ENCODE peak calls at places on chromosomes 12 and 14, in seven cellular contexts. W, K, H, T, R, E and V are unnamed samples.

GRCh38 chr12:55829967-55830600 is 697 bp upstream of the DNAJC14 start:
- DNase-seq in E (no peak), W (no peak), K (peak; percentile 15), H (peak; percentile 13), R (peak; percentile 31), T (peak; percentile 35), V (no peak)

GRCh38 chr14:72631401-72631800 is 262.5 kb downstream of the DPF3 start:
- DNase-seq in W (no peak), K (no peak), T (no peak), E (no peak), R (no peak), H (no peak), V (no peak)

GRCh38 chr14:61564623-61565091 is 130.7 kb upstream of the HIF1A start:
- DNase-seq in H (peak; percentile 92), T (peak; percentile 82), E (peak; percentile 15), K (peak; percentile 75), W (peak; percentile 88), R (no peak), V (no peak)

GRCh38 chr14:20350280-20350679 is 6.8 kb downstream of the PARP2 start:
- DNase-seq in H (peak; percentile 22), T (no peak), K (no peak), W (no peak), E (no peak), R (no peak), V (no peak)

GRCh38 chr12:52191841-52192791 is at the start of gene KRT80:
- DNase-seq in H (peak; percentile 98), R (no peak), W (peak; percentile 98), K (peak; percentile 98), T (peak; percentile 99), E (peak; percentile 62), V (peak; percentile 26)

GRCh38 chr12:48973992-48974673 is 2.6 kb upstream of the WNT10B start:
- DNase-seq in E (no peak), T (peak; percentile 74), K (no peak), R (peak; percentile 47), H (no peak), W (no peak), V (no peak)

GRCh38 chr12:18446245-18446644 is 184.9 kb downstream of the PIK3C2G start:
- DNase-seq in T (no peak), R (no peak), H (no peak), E (no peak), K (no peak), W (no peak), V (no peak)

GRCh38 chr12:131085125-131085815 is 131.6 kb downstream of the ADGRD1 start:
- DNase-seq in K (no peak), H (no peak), W (no peak), E (no peak), R (no peak), T (no peak), V (no peak)

GRCh38 chr12:116127858-116128257 is 149.6 kb downstream of the MED13L start:
- DNase-seq in T (no peak), K (no peak), W (no peak), E (no peak), H (no peak), R (no peak), V (no peak)

GRCh38 chr14:28765907-28766504 is 581 bp upstream of the FOXG1 start:
- DNase-seq in K (no peak), R (no peak), W (no peak), T (no peak), E (no peak), H (no peak), V (no peak)

GRCh38 chr12:110641512-110641911 is 27.6 kb downstream of the TCTN1 start:
- DNase-seq in K (no peak), E (no peak), T (no peak), R (no peak), W (no peak), H (no peak), V (no peak)

GRCh38 chr14:23428686-23429495 is 6.6 kb downstream of the MYH7 start:
- DNase-seq in T (no peak), R (no peak), K (no peak), W (no peak), E (no peak), H (no peak), V (no peak)

GRCh38 chr12:132783917-132784531 is 22.4 kb upstream of the ANKLE2 start:
- DNase-seq in W (no peak), E (no peak), K (no peak), H (no peak), R (no peak), T (no peak), V (no peak)

GRCh38 chr14:37591941-37592287 is 3.1 kb downstream of the FOXA1 start:
- DNase-seq in H (no peak), R (no peak), W (no peak), E (no peak), K (no peak), T (no peak), V (no peak)

GRCh38 chr12:45671254-45671653 is 58.3 kb upstream of the ARID2 start:
- DNase-seq in E (no peak), H (no peak), W (peak; percentile 41), R (no peak), T (peak; percentile 41), K (peak; percentile 34), V (no peak)

GRCh38 chr14:84527706-84528105 is 1002.2 kb upstream of the FLRT2 start:
- DNase-seq in E (no peak), R (no peak), H (peak; percentile 9), W (no peak), T (no peak), K (no peak), V (no peak)

GRCh38 chr12:89319606-89320005 is 32.7 kb downstream of the DUSP6 start:
- DNase-seq in K (no peak), E (peak; percentile 14), W (no peak), H (no peak), R (no peak), T (no peak), V (no peak)

GRCh38 chr12:52320784-52321400 is at the start of gene KRT83:
- DNase-seq in H (no peak), W (no peak), E (no peak), K (no peak), R (no peak), T (no peak), V (no peak)

GRCh38 chr12:54723653-54724256 is 75.6 kb upstream of the DCD start:
- DNase-seq in E (peak; percentile 38), K (no peak), W (peak; percentile 5), R (peak; percentile 55), H (peak; percentile 60), T (no peak), V (peak; percentile 32)

GRCh38 chr14:50978888-50979287 is 34.6 kb upstream of the PYGL start:
- DNase-seq in H (no peak), R (no peak), E (no peak), T (no peak), W (no peak), K (no peak), V (no peak)

GRCh38 chr12:50634379-50634778 is 129.5 kb upstream of the ATF1 start:
- DNase-seq in E (no peak), T (no peak), W (no peak), K (no peak), H (no peak), R (no peak), V (no peak)

GRCh38 chr14:21802441-21802840 is 128.8 kb upstream of the OR4E1 start:
- DNase-seq in R (no peak), H (no peak), E (no peak), W (no peak), K (no peak), T (no peak), V (no peak)

GRCh38 chr12:115456946-115457689 is 773.1 kb upstream of the TBX3 start:
- DNase-seq in K (no peak), E (no peak), W (no peak), H (peak; percentile 20), T (no peak), R (no peak), V (no peak)

GRCh38 chr12:87687362-87687761 is 341.8 kb downstream of the C12orf50 start:
- DNase-seq in T (peak; percentile 6), W (no peak), K (no peak), E (no peak), H (peak; percentile 21), R (no peak), V (no peak)

GRCh38 chr14:92456215-92457017 is 57.2 kb upstream of the RIN3 start:
- DNase-seq in E (peak; percentile 82), K (peak; percentile 83), H (peak; percentile 63), T (peak; percentile 66), W (peak; percentile 53), R (no peak), V (peak; percentile 61)

GRCh38 chr12:31017535-31017934 is 56.1 kb upstream of the DDX11 start:
- DNase-seq in K (no peak), W (no peak), E (no peak), T (no peak), R (no peak), H (no peak), V (no peak)

GRCh38 chr14:44759263-44759662 is 202.5 kb downstream of the KLHL28 start:
- DNase-seq in W (no peak), E (no peak), K (no peak), H (no peak), T (no peak), R (no peak), V (no peak)

GRCh38 chr14:102390486-102390885 is 27.7 kb downstream of the TECPR2 start:
- DNase-seq in W (no peak), R (no peak), H (no peak), K (no peak), E (no peak), T (no peak), V (no peak)

GRCh38 chr14:101137234-101137633 is 233.7 kb upstream of the RTL1 start:
- DNase-seq in K (no peak), T (no peak), R (no peak), W (no peak), E (no peak), H (no peak), V (no peak)

GRCh38 chr14:83863042-83863441 is 1666.9 kb upstream of the FLRT2 start:
- DNase-seq in R (no peak), E (no peak), T (no peak), W (no peak), K (no peak), H (no peak), V (no peak)